ENCODE peak calls at places on chromosomes 5 and 9, in eight cellular contexts. U is BE2C, Q is RWPE1, Z is choroid plexus epithelial cell, X is A549, G is GM12878, S is WERI-Rb-1, N is PC-3. P is an unnamed sample.

GRCh38 chr9:78326564-78326963 is 29.6 kb downstream of the PSAT1 start:
- DNase-seq in U (no peak), Q (no peak), Z (no peak), X (no peak), G (no peak), S (no peak), N (no peak), P (no peak)

GRCh38 chr9:37220971-37221370 is 100.6 kb downstream of the ZCCHC7 start:
- DNase-seq in U (no peak), Q (peak; percentile 11), Z (no peak), X (no peak), G (no peak), S (no peak), N (no peak), P (no peak)

GRCh38 chr5:10411336-10411735 is 30.3 kb upstream of the ROPN1L start:
- DNase-seq in U (no peak), Q (no peak), Z (no peak), X (no peak), G (no peak), S (no peak), N (no peak), P (no peak)

GRCh38 chr9:19660019-19660418 is 128.8 kb downstream of the SLC24A2 start:
- DNase-seq in U (no peak), Q (peak; percentile 48), Z (no peak), X (no peak), G (no peak), S (no peak), N (peak; percentile 57), P (no peak)

GRCh38 chr9:85610074-85610855 is 131.5 kb downstream of the AGTPBP1 start:
- DNase-seq in U (peak; percentile 48), Q (peak; percentile 92), Z (peak; percentile 92), X (peak; percentile 73), G (peak; percentile 44), S (peak; percentile 22), N (peak; percentile 73), P (no peak)

GRCh38 chr9:104795082-104795481 is 31.2 kb downstream of the NIPSNAP3B start:
- DNase-seq in U (no peak), Q (no peak), Z (peak; percentile 22), X (no peak), G (no peak), S (no peak), N (no peak), P (no peak)

GRCh38 chr5:45057564-45057963 is 248.8 kb downstream of the MRPS30 start:
- DNase-seq in U (no peak), Q (no peak), Z (no peak), X (no peak), G (no peak), S (no peak), N (no peak), P (no peak)

GRCh38 chr9:38075272-38075671 is 6.2 kb upstream of the SHB start:
- DNase-seq in U (no peak), Q (no peak), Z (no peak), X (no peak), G (no peak), S (no peak), N (no peak), P (no peak)

GRCh38 chr9:2655411-2655901 is 33.9 kb downstream of the VLDLR start:
- DNase-seq in U (no peak), Q (peak; percentile 45), Z (peak; percentile 92), X (peak; percentile 33), G (no peak), S (no peak), N (peak; percentile 84), P (no peak)

GRCh38 chr9:110958846-110959245 is 79.4 kb downstream of the LPAR1 start:
- DNase-seq in U (no peak), Q (no peak), Z (no peak), X (no peak), G (no peak), S (no peak), N (no peak), P (no peak)

GRCh38 chr5:39716532-39716971 is 291.8 kb upstream of the DAB2 start:
- DNase-seq in U (peak; percentile 29), Q (peak; percentile 26), Z (peak; percentile 84), X (peak; percentile 85), G (no peak), S (peak; percentile 78), N (peak; percentile 90), P (no peak)

GRCh38 chr9:123364241-123364824 is 8.3 kb downstream of the CRB2 start:
- DNase-seq in U (no peak), Q (no peak), Z (no peak), X (no peak), G (no peak), S (no peak), N (no peak), P (peak; percentile 12)

GRCh38 chr5:178668579-178668978 is 41.7 kb upstream of the CLK4 start:
- DNase-seq in U (no peak), Q (no peak), Z (no peak), X (no peak), G (no peak), S (no peak), N (peak; percentile 78), P (no peak)

GRCh38 chr5:42912184-42912766 is 100.6 kb upstream of the SELENOP start:
- DNase-seq in U (peak; percentile 40), Q (peak; percentile 65), Z (peak; percentile 68), X (peak; percentile 73), G (no peak), S (no peak), N (peak; percentile 88), P (no peak)

GRCh38 chr9:22211588-22212360 is 202.7 kb upstream of the CDKN2B start:
- DNase-seq in U (no peak), Q (peak; percentile 86), Z (peak; percentile 98), X (peak; percentile 80), G (no peak), S (no peak), N (peak; percentile 96), P (no peak)

GRCh38 chr5:150658121-150658520 is 2.9 kb upstream of the MYOZ3 start:
- DNase-seq in U (no peak), Q (no peak), Z (no peak), X (no peak), G (no peak), S (no peak), N (no peak), P (no peak)

GRCh38 chr5:112594060-112594850 is 143.4 kb upstream of the APC start:
- DNase-seq in U (peak; percentile 18), Q (no peak), Z (peak; percentile 5), X (no peak), G (no peak), S (no peak), N (peak; percentile 66), P (no peak)

GRCh38 chr9:744790-745456 is 96.6 kb upstream of the DMRT1 start:
- DNase-seq in U (no peak), Q (no peak), Z (peak; percentile 11), X (no peak), G (no peak), S (peak; percentile 69), N (no peak), P (no peak)

GRCh38 chr5:164002214-164002613 is 496.8 kb downstream of the MAT2B start:
- DNase-seq in U (no peak), Q (peak; percentile 29), Z (peak; percentile 20), X (no peak), G (no peak), S (no peak), N (peak; percentile 25), P (no peak)

GRCh38 chr9:34451135-34451534 is 7.2 kb downstream of the FAM219A start:
- DNase-seq in U (no peak), Q (no peak), Z (no peak), X (no peak), G (no peak), S (no peak), N (no peak), P (no peak)
- TF ChIP-seq CTCF in U (no peak), Q (no peak), Z (no peak), X (no peak), G (no peak), S (no peak), N (no peak), P (no peak)

DNA sequence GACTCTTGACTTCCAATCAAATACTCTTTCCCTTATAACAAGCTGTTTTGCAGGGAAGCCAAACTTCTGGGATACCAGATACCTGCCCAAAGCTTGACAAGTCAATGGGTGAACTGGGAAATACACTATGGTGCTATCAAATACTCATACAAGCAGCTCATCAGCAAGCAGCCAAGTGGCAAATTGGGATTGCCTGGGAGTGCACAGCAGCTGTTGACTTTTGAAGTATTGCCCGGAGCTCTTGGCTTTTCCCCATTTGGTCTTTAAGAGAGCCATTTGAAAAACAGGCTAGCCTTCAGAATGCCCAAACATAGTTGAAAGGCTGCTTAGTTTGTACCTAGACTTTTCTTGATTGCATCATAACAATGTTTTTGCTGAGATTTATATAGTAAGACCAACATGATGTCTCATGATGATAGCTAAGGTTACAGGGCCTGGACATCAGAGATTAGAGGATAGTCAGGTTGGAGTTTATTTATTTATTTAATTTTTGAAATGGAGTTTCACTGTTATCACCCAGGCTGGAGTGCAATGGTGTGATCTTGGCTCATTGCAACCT is 210.1 kb upstream of the ZNF608 start:
- DNase-seq in U (no peak), Q (no peak), Z (no peak), X (no peak), G (no peak), S (no peak), N (no peak), P (no peak)
- TF ChIP-seq CTCF in U (no peak), Q (no peak), Z (no peak), X (no peak), G (no peak), S (no peak), N (no peak), P (no peak)

GRCh38 chr9:88388203-88388885 is at the start of gene SPIN1:
- DNase-seq in U (peak; percentile 86), Q (peak; percentile 96), Z (peak; percentile 74), X (peak; percentile 77), G (no peak), S (peak; percentile 75), N (peak; percentile 76), P (peak; percentile 64)
- TF ChIP-seq CTCF in U (no peak), Q (peak; percentile 76), Z (no peak), X (peak; percentile 98), G (peak; percentile 54), S (peak; percentile 39), N (no peak), P (peak; percentile 25)

GRCh38 chr5:79133121-79133656 is 21.6 kb downstream of the BHMT start:
- DNase-seq in U (no peak), Q (no peak), Z (peak; percentile 74), X (peak; percentile 35), G (no peak), S (no peak), N (peak; percentile 72), P (no peak)
- TF ChIP-seq CTCF in U (peak; percentile 19), Q (no peak), Z (no peak), X (peak; percentile 59), G (no peak), S (no peak), N (peak; percentile 35), P (peak; percentile 55)

GRCh38 chr5:127042593-127042992 is 12.2 kb upstream of the MARCHF3 start:
- DNase-seq in U (no peak), Q (no peak), Z (peak; percentile 70), X (no peak), G (no peak), S (no peak), N (no peak), P (no peak)
- TF ChIP-seq CTCF in U (peak; percentile 33), Q (no peak), Z (peak; percentile 57), X (no peak), G (peak; percentile 34), S (no peak), N (peak; percentile 49), P (no peak)

DNA sequence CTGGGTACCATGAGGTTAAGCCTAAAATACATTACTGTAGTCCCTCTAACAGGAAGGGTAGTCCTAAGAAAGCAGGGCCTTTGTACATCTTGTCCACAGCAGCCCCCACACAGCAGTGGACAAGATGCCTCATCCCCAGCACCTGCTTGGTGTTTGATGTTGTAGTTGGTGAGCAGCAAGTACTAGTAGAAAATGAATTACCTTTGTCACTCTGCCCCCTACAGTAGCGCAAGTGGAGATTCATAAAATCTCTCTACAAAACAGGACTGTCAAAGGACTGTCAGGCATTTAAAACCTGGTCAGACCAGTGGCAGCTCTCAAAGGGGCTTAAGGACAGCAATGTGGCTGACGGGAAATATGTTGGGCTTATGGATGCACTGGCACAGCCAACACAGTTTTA is 122.5 kb downstream of the TMEM174 start:
- DNase-seq in U (no peak), Q (no peak), Z (no peak), X (peak; percentile 20), G (no peak), S (peak; percentile 27), N (no peak), P (no peak)
- TF ChIP-seq CTCF in U (peak; percentile 35), Q (no peak), Z (peak; percentile 32), X (no peak), G (no peak), S (peak; percentile 39), N (peak; percentile 24), P (peak; percentile 11)

P was measured in D721Med.